ENCODE peak calls at places on chromosomes 16 and 17, in six cellular contexts. J, H, I, G, T and R are unnamed samples.

GRCh38 chr16:51535591-51535990 is 384.5 kb upstream of the SALL1 start:
- DNase-seq in J (no peak), H (no peak), I (no peak), G (no peak), T (no peak), R (no peak)

GRCh38 chr17:65332375-65332774 is 195.2 kb downstream of the RGS9 start:
- DNase-seq in J (no peak), H (no peak), I (no peak), G (no peak), T (no peak), R (no peak)

GRCh38 chr17:4856937-4857314 is 23.8 kb downstream of the MINK1 start:
- DNase-seq in J (peak), H (no peak), I (no peak), G (no peak), T (no peak), R (no peak)

GRCh38 chr17:17502741-17503565 is 6.8 kb upstream of the RASD1 start:
- DNase-seq in J (no peak), H (no peak), I (no peak), G (no peak), T (no peak), R (no peak)

GRCh38 chr16:27920391-27920891 is 143.1 kb downstream of the GSG1L start:
- DNase-seq in J (no peak), H (no peak), I (no peak), G (peak), T (no peak), R (no peak)

GRCh38 chr17:12765544-12765943 is 23.8 kb upstream of the ARHGAP44 start:
- DNase-seq in J (no peak), H (no peak), I (no peak), G (no peak), T (peak), R (no peak)

GRCh38 chr17:50122945-50123344 is 7.0 kb downstream of the SAMD14 start:
- DNase-seq in J (no peak), H (no peak), I (no peak), G (no peak), T (no peak), R (no peak)

GRCh38 chr16:17396762-17397498 is 73.8 kb downstream of the XYLT1 start:
- DNase-seq in J (no peak), H (no peak), I (no peak), G (no peak), T (no peak), R (no peak)

GRCh38 chr17:76132574-76133338 is 8.3 kb downstream of the FOXJ1 start:
- DNase-seq in J (no peak), H (no peak), I (no peak), G (no peak), T (no peak), R (no peak)

GRCh38 chr16:21611546-21612384 is 12.4 kb downstream of the METTL9 start:
- DNase-seq in J (no peak), H (no peak), I (no peak), G (no peak), T (no peak), R (no peak)

GRCh38 chr16:57106767-57107166 is 14.4 kb downstream of the CPNE2 start:
- DNase-seq in J (no peak), H (no peak), I (no peak), G (no peak), T (peak), R (no peak)

GRCh38 chr17:30203471-30203981 is 32.0 kb downstream of the SLC6A4 start:
- DNase-seq in J (no peak), H (no peak), I (no peak), G (no peak), T (no peak), R (no peak)

GRCh38 chr17:73118139-73118538 is 25.7 kb upstream of the SLC39A11 start:
- DNase-seq in J (no peak), H (no peak), I (no peak), G (no peak), T (no peak), R (no peak)

GRCh38 chr16:49496656-49497055 is 123.1 kb downstream of the C16orf78 start:
- DNase-seq in J (no peak), H (no peak), I (no peak), G (no peak), T (no peak), R (no peak)